ENCODE peak calls at places on chromosomes 12 and 14, in five cellular contexts. One of them, this sample, is unnamed.

GRCh38 chr12:23950775-23951391 is 1.4 kb upstream of the SOX5 start:
- DNase-seq in NCI-H524: peak
- DNase-seq in lung microvascular endothelial cell: peak
- DNase-seq in coronary artery: no peak
- DNase-seq in tibial artery: no peak
- DNase-seq in this sample: no peak

GRCh38 chr14:74142523-74142922 is 57.8 kb downstream of the LIN52 start:
- DNase-seq in NCI-H524: no peak
- DNase-seq in tibial artery: no peak
- DNase-seq in coronary artery: no peak
- DNase-seq in lung microvascular endothelial cell: no peak
- DNase-seq in this sample: no peak

GRCh38 chr12:116697305-116698130 is 40.4 kb downstream of the SPRING1 start:
- DNase-seq in tibial artery: no peak
- DNase-seq in coronary artery: no peak
- DNase-seq in NCI-H524: peak
- DNase-seq in lung microvascular endothelial cell: peak
- DNase-seq in this sample: no peak

GRCh38 chr12:12807970-12808702 is 5.0 kb upstream of the DDX47 start:
- DNase-seq in coronary artery: no peak
- DNase-seq in tibial artery: no peak
- DNase-seq in lung microvascular endothelial cell: peak
- DNase-seq in NCI-H524: no peak
- DNase-seq in this sample: peak

GRCh38 chr12:3244219-3244750 is 167.1 kb downstream of the TSPAN9 start:
- DNase-seq in NCI-H524: peak
- DNase-seq in coronary artery: no peak
- DNase-seq in tibial artery: no peak
- DNase-seq in lung microvascular endothelial cell: no peak
- DNase-seq in this sample: no peak

GRCh38 chr14:59360923-59361794 is 104.0 kb downstream of the GPR135 start:
- DNase-seq in lung microvascular endothelial cell: peak
- DNase-seq in coronary artery: no peak
- DNase-seq in tibial artery: peak
- DNase-seq in NCI-H524: peak
- DNase-seq in this sample: no peak

GRCh38 chr14:43540948-43541347 is 966.1 kb downstream of the FSCB start:
- DNase-seq in tibial artery: no peak
- DNase-seq in coronary artery: no peak
- DNase-seq in lung microvascular endothelial cell: no peak
- DNase-seq in NCI-H524: no peak
- DNase-seq in this sample: no peak

GRCh38 chr12:52608826-52609630 is 7.8 kb upstream of the KRT72 start:
- DNase-seq in coronary artery: peak
- DNase-seq in lung microvascular endothelial cell: no peak
- DNase-seq in tibial artery: no peak
- DNase-seq in NCI-H524: no peak
- DNase-seq in this sample: no peak

GRCh38 chr14:68843471-68844209 is 50.8 kb upstream of the ZFP36L1 start:
- DNase-seq in coronary artery: no peak
- DNase-seq in tibial artery: peak
- DNase-seq in NCI-H524: peak
- DNase-seq in lung microvascular endothelial cell: peak
- DNase-seq in this sample: no peak

GRCh38 chr14:78310263-78310662 is 140.1 kb downstream of the NRXN3 start:
- DNase-seq in tibial artery: no peak
- DNase-seq in lung microvascular endothelial cell: no peak
- DNase-seq in NCI-H524: no peak
- DNase-seq in coronary artery: no peak
- DNase-seq in this sample: no peak

GRCh38 chr12:51864701-51865469 is 16.4 kb upstream of the FIGNL2 start:
- DNase-seq in lung microvascular endothelial cell: no peak
- DNase-seq in NCI-H524: peak
- DNase-seq in coronary artery: no peak
- DNase-seq in tibial artery: no peak
- DNase-seq in this sample: no peak

GRCh38 chr12:58888131-58888783 is 32.0 kb downstream of the LRIG3 start:
- DNase-seq in NCI-H524: no peak
- DNase-seq in lung microvascular endothelial cell: no peak
- DNase-seq in tibial artery: peak
- DNase-seq in coronary artery: no peak
- DNase-seq in this sample: no peak

GRCh38 chr12:64584173-64584555 is 26.1 kb upstream of the RASSF3 start:
- DNase-seq in tibial artery: no peak
- DNase-seq in NCI-H524: no peak
- DNase-seq in coronary artery: no peak
- DNase-seq in lung microvascular endothelial cell: no peak
- DNase-seq in this sample: no peak

GRCh38 chr12:119319638-119320037 is 14.9 kb upstream of the CCDC60 start:
- DNase-seq in tibial artery: no peak
- DNase-seq in NCI-H524: no peak
- DNase-seq in lung microvascular endothelial cell: no peak
- DNase-seq in coronary artery: no peak
- DNase-seq in this sample: no peak

GRCh38 chr14:61565181-61565580 is 130.1 kb upstream of the HIF1A start:
- DNase-seq in lung microvascular endothelial cell: no peak
- DNase-seq in NCI-H524: no peak
- DNase-seq in tibial artery: no peak
- DNase-seq in coronary artery: no peak
- DNase-seq in this sample: no peak

GRCh38 chr14:90299408-90299807 is 32.3 kb downstream of the NRDE2 start:
- DNase-seq in lung microvascular endothelial cell: no peak
- DNase-seq in tibial artery: no peak
- DNase-seq in coronary artery: no peak
- DNase-seq in NCI-H524: no peak
- DNase-seq in this sample: no peak

GRCh38 chr14:92578511-92578910 is 64.9 kb downstream of the RIN3 start:
- DNase-seq in tibial artery: no peak
- DNase-seq in coronary artery: no peak
- DNase-seq in NCI-H524: no peak
- DNase-seq in lung microvascular endothelial cell: peak
- DNase-seq in this sample: no peak

GRCh38 chr12:66823857-66824570 is 145.1 kb upstream of the GRIP1 start:
- DNase-seq in lung microvascular endothelial cell: no peak
- DNase-seq in coronary artery: no peak
- DNase-seq in NCI-H524: no peak
- DNase-seq in tibial artery: no peak
- DNase-seq in this sample: no peak

GRCh38 chr12:71029302-71029701 is 108.8 kb upstream of the PTPRR start:
- DNase-seq in NCI-H524: no peak
- DNase-seq in coronary artery: no peak
- DNase-seq in lung microvascular endothelial cell: no peak
- DNase-seq in tibial artery: no peak
- DNase-seq in this sample: no peak

GRCh38 chr14:55454264-55455151 is 14.1 kb upstream of the TBPL2 start:
- DNase-seq in coronary artery: no peak
- DNase-seq in NCI-H524: peak
- DNase-seq in tibial artery: peak
- DNase-seq in lung microvascular endothelial cell: peak
- DNase-seq in this sample: no peak

GRCh38 chr14:73949752-73950734 is at the start of the genes COQ6 and FAM161B:
- DNase-seq in lung microvascular endothelial cell: peak
- DNase-seq in tibial artery: peak
- DNase-seq in NCI-H524: peak
- DNase-seq in coronary artery: peak
- DNase-seq in this sample: peak

GRCh38 chr12:131233737-131234474 is 280.2 kb downstream of the ADGRD1 start:
- DNase-seq in NCI-H524: peak
- DNase-seq in tibial artery: no peak
- DNase-seq in lung microvascular endothelial cell: no peak
- DNase-seq in coronary artery: no peak
- DNase-seq in this sample: no peak

GRCh38 chr12:132600048-132601032 is 10.0 kb downstream of the LRCOL1 start:
- DNase-seq in lung microvascular endothelial cell: peak
- DNase-seq in tibial artery: peak
- DNase-seq in coronary artery: no peak
- DNase-seq in NCI-H524: peak
- DNase-seq in this sample: no peak

GRCh38 chr14:65940056-65940735 is 527.7 kb downstream of the FUT8 start:
- DNase-seq in tibial artery: no peak
- DNase-seq in NCI-H524: peak
- DNase-seq in coronary artery: no peak
- DNase-seq in lung microvascular endothelial cell: peak
- DNase-seq in this sample: no peak

GRCh38 chr12:12726543-12727093 is 9.4 kb downstream of the CDKN1B start:
- DNase-seq in coronary artery: no peak
- DNase-seq in lung microvascular endothelial cell: peak
- DNase-seq in tibial artery: peak
- DNase-seq in NCI-H524: peak
- DNase-seq in this sample: no peak

GRCh38 chr14:64536488-64537245 is 3.9 kb upstream of the HSPA2 start:
- DNase-seq in coronary artery: no peak
- DNase-seq in tibial artery: no peak
- DNase-seq in lung microvascular endothelial cell: no peak
- DNase-seq in NCI-H524: no peak
- DNase-seq in this sample: no peak

GRCh38 chr14:92760524-92760805 is 12.0 kb upstream of the LGMN start:
- DNase-seq in lung microvascular endothelial cell: no peak
- DNase-seq in coronary artery: no peak
- DNase-seq in tibial artery: no peak
- DNase-seq in NCI-H524: no peak
- DNase-seq in this sample: no peak

GRCh38 chr14:102095231-102095870 is 8.5 kb upstream of the HSP90AA1 start:
- DNase-seq in NCI-H524: no peak
- DNase-seq in coronary artery: no peak
- DNase-seq in lung microvascular endothelial cell: no peak
- DNase-seq in tibial artery: no peak
- DNase-seq in this sample: no peak

GRCh38 chr12:13179159-13180074 is 17.1 kb upstream of the EMP1 start:
- DNase-seq in tibial artery: peak
- DNase-seq in NCI-H524: peak
- DNase-seq in lung microvascular endothelial cell: no peak
- DNase-seq in coronary artery: no peak
- DNase-seq in this sample: no peak

GRCh38 chr12:109290061-109290460 is 19.0 kb downstream of the FOXN4 start:
- DNase-seq in coronary artery: no peak
- DNase-seq in NCI-H524: peak
- DNase-seq in lung microvascular endothelial cell: no peak
- DNase-seq in tibial artery: no peak
- DNase-seq in this sample: no peak

GRCh38 chr14:77043177-77043983 is 14.9 kb upstream of the IRF2BPL start:
- DNase-seq in lung microvascular endothelial cell: peak
- DNase-seq in coronary artery: peak
- DNase-seq in NCI-H524: no peak
- DNase-seq in tibial artery: peak
- DNase-seq in this sample: no peak

GRCh38 chr12:52754135-52754534 is 23.0 kb downstream of the KRT76 start:
- DNase-seq in NCI-H524: no peak
- DNase-seq in lung microvascular endothelial cell: no peak
- DNase-seq in coronary artery: no peak
- DNase-seq in tibial artery: no peak
- DNase-seq in this sample: no peak

GRCh38 chr12:47736877-47737676 is 11.8 kb upstream of the ENDOU start:
- DNase-seq in NCI-H524: no peak
- DNase-seq in lung microvascular endothelial cell: peak
- DNase-seq in coronary artery: peak
- DNase-seq in tibial artery: peak
- DNase-seq in this sample: no peak